ENCODE peak calls at places on chromosomes 13 and 19, in four cellular contexts. One of them, this sample, is unnamed.

GRCh38 chr13:87355451-87355850 is 315.7 kb upstream of the SLITRK5 start:
- DNase-seq in GM12865: no peak
- DNase-seq in PC-9: no peak
- DNase-seq in adipocyte: no peak
- DNase-seq in this sample: no peak

GRCh38 chr13:101382086-101382485 is 34.2 kb downstream of the NALCN start:
- DNase-seq in GM12865: no peak
- DNase-seq in PC-9: no peak
- DNase-seq in adipocyte: peak
- DNase-seq in this sample: no peak

GRCh38 chr19:927707-928401 is 2.0 kb downstream of the ARID3A start:
- DNase-seq in GM12865: no peak
- DNase-seq in PC-9: no peak
- DNase-seq in adipocyte: peak
- DNase-seq in this sample: no peak

GRCh38 chr19:28764066-28764465 is 448.9 kb downstream of the UQCRFS1 start:
- DNase-seq in GM12865: no peak
- DNase-seq in PC-9: no peak
- DNase-seq in adipocyte: no peak
- DNase-seq in this sample: no peak

GRCh38 chr13:97120976-97121375 is 101.2 kb upstream of the MBNL2 start:
- DNase-seq in GM12865: no peak
- DNase-seq in PC-9: peak
- DNase-seq in adipocyte: no peak
- DNase-seq in this sample: no peak

GRCh38 chr13:30268673-30269072 is 38.7 kb downstream of the KATNAL1 start:
- DNase-seq in GM12865: peak
- DNase-seq in PC-9: no peak
- DNase-seq in adipocyte: peak
- DNase-seq in this sample: no peak

GRCh38 chr19:13053761-13054604 is 48.7 kb downstream of the LYL1 start:
- DNase-seq in GM12865: no peak
- DNase-seq in PC-9: peak
- DNase-seq in adipocyte: peak
- DNase-seq in this sample: no peak

GRCh38 chr13:52599037-52599852 is 43.0 kb upstream of the HNRNPA1L2 start:
- DNase-seq in GM12865: peak
- DNase-seq in PC-9: no peak
- DNase-seq in adipocyte: peak
- DNase-seq in this sample: no peak

GRCh38 chr13:43269037-43269476 is 245.7 kb downstream of the DNAJC15 start:
- DNase-seq in GM12865: no peak
- DNase-seq in PC-9: peak
- DNase-seq in adipocyte: peak
- DNase-seq in this sample: no peak

GRCh38 chr19:30135358-30135757 is 193.3 kb downstream of the URI1 start:
- DNase-seq in GM12865: no peak
- DNase-seq in PC-9: no peak
- DNase-seq in adipocyte: no peak
- DNase-seq in this sample: no peak

GRCh38 chr13:84132491-84132890 is 250.2 kb upstream of the SLITRK1 start:
- DNase-seq in GM12865: no peak
- DNase-seq in PC-9: no peak
- DNase-seq in adipocyte: no peak
- DNase-seq in this sample: no peak

GRCh38 chr13:71727036-71727435 is 140.0 kb downstream of the DACH1 start:
- DNase-seq in GM12865: no peak
- DNase-seq in PC-9: no peak
- DNase-seq in adipocyte: no peak
- DNase-seq in this sample: no peak

GRCh38 chr19:3061214-3062161 is 807 bp downstream of the TLE5 start:
- DNase-seq in GM12865: peak
- DNase-seq in PC-9: no peak
- DNase-seq in adipocyte: peak
- DNase-seq in this sample: peak

GRCh38 chr19:55620410-55620809 is 4.0 kb downstream of the ZNF784 start:
- DNase-seq in GM12865: no peak
- DNase-seq in PC-9: no peak
- DNase-seq in adipocyte: no peak
- DNase-seq in this sample: no peak

GRCh38 chr19:42528354-42529247 is at the start of gene CEACAM1:
- DNase-seq in GM12865: peak
- DNase-seq in PC-9: no peak
- DNase-seq in adipocyte: no peak
- DNase-seq in this sample: peak

GRCh38 chr13:87884874-87885273 is 213.7 kb downstream of the SLITRK5 start:
- DNase-seq in GM12865: no peak
- DNase-seq in PC-9: no peak
- DNase-seq in adipocyte: no peak
- DNase-seq in this sample: no peak

GRCh38 chr13:100565291-100565690 is 23.3 kb downstream of the GGACT start:
- DNase-seq in GM12865: peak
- DNase-seq in PC-9: no peak
- DNase-seq in adipocyte: no peak
- DNase-seq in this sample: no peak

GRCh38 chr13:59684105-59684504 is 479.6 kb downstream of the DIAPH3 start:
- DNase-seq in GM12865: no peak
- DNase-seq in PC-9: no peak
- DNase-seq in adipocyte: no peak
- DNase-seq in this sample: no peak

GRCh38 chr13:109145631-109146030 is 516.2 kb downstream of the MYO16 start:
- DNase-seq in GM12865: peak
- DNase-seq in PC-9: peak
- DNase-seq in adipocyte: peak
- DNase-seq in this sample: no peak

GRCh38 chr19:1251503-1252220 is 3.3 kb downstream of the MIDN start:
- DNase-seq in GM12865: no peak
- DNase-seq in PC-9: peak
- DNase-seq in adipocyte: no peak
- DNase-seq in this sample: peak

GRCh38 chr13:48680756-48681392 is 27.1 kb downstream of the CYSLTR2 start:
- DNase-seq in GM12865: no peak
- DNase-seq in PC-9: no peak
- DNase-seq in adipocyte: no peak
- DNase-seq in this sample: no peak

GRCh38 chr19:29884044-29884443 is 58.0 kb upstream of the URI1 start:
- DNase-seq in GM12865: no peak
- DNase-seq in PC-9: no peak
- DNase-seq in adipocyte: no peak
- DNase-seq in this sample: no peak

GRCh38 chr19:1645299-1645698 is 7.1 kb downstream of the TCF3 start:
- DNase-seq in GM12865: no peak
- DNase-seq in PC-9: no peak
- DNase-seq in adipocyte: no peak
- DNase-seq in this sample: no peak

GRCh38 chr19:48481191-48481500 is 12.0 kb downstream of the CYTH2 start:
- DNase-seq in GM12865: no peak
- DNase-seq in PC-9: no peak
- DNase-seq in adipocyte: no peak
- DNase-seq in this sample: no peak
- H3K4me3 ChIP-seq in GM12865: peak
- H3K4me3 ChIP-seq in PC-9: no peak
- H3K4me3 ChIP-seq in adipocyte: peak
- H3K4me3 ChIP-seq in this sample: peak

GRCh38 chr19:7597689-7598088 is 2.0 kb downstream of the CAMSAP3 start:
- DNase-seq in GM12865: no peak
- DNase-seq in PC-9: no peak
- DNase-seq in adipocyte: no peak
- DNase-seq in this sample: no peak
- H3K4me3 ChIP-seq in GM12865: no peak
- H3K4me3 ChIP-seq in PC-9: no peak
- H3K4me3 ChIP-seq in adipocyte: no peak
- H3K4me3 ChIP-seq in this sample: no peak

GRCh38 chr19:17579523-17580244 is 24.2 kb downstream of the COLGALT1 start:
- DNase-seq in GM12865: peak
- DNase-seq in PC-9: peak
- DNase-seq in adipocyte: peak
- DNase-seq in this sample: no peak

GRCh38 chr19:17575871-17576757 is 20.7 kb downstream of the COLGALT1 start:
- DNase-seq in GM12865: no peak
- DNase-seq in PC-9: no peak
- DNase-seq in adipocyte: no peak
- DNase-seq in this sample: no peak

GRCh38 chr19:17577698-17578097 is 22.2 kb downstream of the COLGALT1 start:
- DNase-seq in GM12865: no peak
- DNase-seq in PC-9: no peak
- DNase-seq in adipocyte: no peak
- DNase-seq in this sample: no peak

GRCh38 chr19:17580470-17581000 is 25.1 kb downstream of the COLGALT1 start:
- DNase-seq in GM12865: no peak
- DNase-seq in PC-9: no peak
- DNase-seq in adipocyte: no peak
- DNase-seq in this sample: no peak

GRCh38 chr19:17576758-17577532 is 21.5 kb downstream of the COLGALT1 start:
- DNase-seq in GM12865: peak
- DNase-seq in PC-9: peak
- DNase-seq in adipocyte: peak
- DNase-seq in this sample: no peak
- H3K4me3 ChIP-seq in GM12865: no peak
- H3K4me3 ChIP-seq in PC-9: no peak
- H3K4me3 ChIP-seq in adipocyte: no peak
- H3K4me3 ChIP-seq in this sample: no peak

DNA sequence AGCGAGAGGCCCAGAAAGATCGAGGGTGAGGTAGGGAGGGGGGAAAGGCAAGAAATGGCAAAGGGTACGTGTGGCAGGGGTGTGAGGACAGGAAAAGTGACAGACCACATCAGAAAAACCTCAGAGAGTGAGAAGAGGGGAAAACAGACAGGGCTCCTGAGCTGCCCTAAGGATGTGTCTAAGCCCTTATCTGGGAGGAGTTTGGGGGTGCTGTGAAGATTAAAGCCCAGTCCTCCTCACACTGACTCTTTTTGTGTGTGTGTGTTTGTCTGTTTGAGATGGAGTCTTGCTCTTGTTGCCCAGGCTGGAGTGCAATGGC is 703 bp upstream of the PTH2 start:
- DNase-seq in GM12865: no peak
- DNase-seq in PC-9: no peak
- DNase-seq in adipocyte: no peak
- DNase-seq in this sample: peak
- H3K4me3 ChIP-seq in GM12865: no peak
- H3K4me3 ChIP-seq in PC-9: no peak
- H3K4me3 ChIP-seq in adipocyte: no peak
- H3K4me3 ChIP-seq in this sample: peak

GRCh38 chr19:38180071-38180470 is 44.0 kb downstream of the DPF1 start:
- DNase-seq in GM12865: no peak
- DNase-seq in PC-9: no peak
- DNase-seq in adipocyte: no peak
- DNase-seq in this sample: no peak

GRCh38 chr19:38182536-38183210 is 41.3 kb downstream of the DPF1 start:
- DNase-seq in GM12865: no peak
- DNase-seq in PC-9: no peak
- DNase-seq in adipocyte: no peak
- DNase-seq in this sample: no peak

GRCh38 chr19:38184815-38185214 is 39.2 kb downstream of the DPF1 start:
- DNase-seq in GM12865: no peak
- DNase-seq in PC-9: no peak
- DNase-seq in adipocyte: no peak
- DNase-seq in this sample: no peak

GRCh38 chr19:38183227-38183914 is 40.7 kb downstream of the DPF1 start:
- DNase-seq in GM12865: no peak
- DNase-seq in PC-9: no peak
- DNase-seq in adipocyte: no peak
- DNase-seq in this sample: no peak
- H3K4me3 ChIP-seq in GM12865: no peak
- H3K4me3 ChIP-seq in PC-9: no peak
- H3K4me3 ChIP-seq in adipocyte: peak
- H3K4me3 ChIP-seq in this sample: no peak

DNA sequence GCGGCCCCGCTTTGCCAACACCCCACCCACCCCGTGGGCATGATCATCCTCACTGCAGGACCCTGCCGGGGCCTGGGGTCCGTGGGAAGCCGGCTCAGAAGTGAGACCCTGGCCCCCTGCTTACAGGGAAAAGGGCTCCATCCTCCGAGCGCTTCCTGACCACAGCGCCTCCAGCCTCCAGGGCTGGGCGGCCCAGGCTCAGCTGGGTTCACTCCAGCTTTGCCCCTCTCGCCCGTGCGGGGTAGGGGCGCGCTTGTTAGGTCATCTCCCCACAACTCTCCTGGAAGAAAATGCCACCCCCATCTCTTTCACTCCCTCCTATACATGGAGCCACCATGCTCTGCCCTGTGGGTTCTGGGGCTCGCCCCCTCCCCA is 6.6 kb upstream of the C1QTNF9B start:
- DNase-seq in GM12865: no peak
- DNase-seq in PC-9: no peak
- DNase-seq in adipocyte: no peak
- DNase-seq in this sample: no peak
- H3K4me3 ChIP-seq in GM12865: no peak
- H3K4me3 ChIP-seq in PC-9: no peak
- H3K4me3 ChIP-seq in adipocyte: no peak
- H3K4me3 ChIP-seq in this sample: no peak

GRCh38 chr19:44051654-44052402 is at the start of gene ZNF223:
- DNase-seq in GM12865: peak
- DNase-seq in PC-9: peak
- DNase-seq in adipocyte: peak
- DNase-seq in this sample: peak

GRCh38 chr19:44055870-44056269 is 4.0 kb downstream of the ZNF223 start:
- DNase-seq in GM12865: no peak
- DNase-seq in PC-9: no peak
- DNase-seq in adipocyte: no peak
- DNase-seq in this sample: no peak

GRCh38 chr19:44050740-44051653 is 839 bp upstream of the ZNF223 start:
- DNase-seq in GM12865: no peak
- DNase-seq in PC-9: peak
- DNase-seq in adipocyte: peak
- DNase-seq in this sample: no peak
- H3K4me3 ChIP-seq in GM12865: no peak
- H3K4me3 ChIP-seq in PC-9: peak
- H3K4me3 ChIP-seq in adipocyte: peak
- H3K4me3 ChIP-seq in this sample: peak

DNA sequence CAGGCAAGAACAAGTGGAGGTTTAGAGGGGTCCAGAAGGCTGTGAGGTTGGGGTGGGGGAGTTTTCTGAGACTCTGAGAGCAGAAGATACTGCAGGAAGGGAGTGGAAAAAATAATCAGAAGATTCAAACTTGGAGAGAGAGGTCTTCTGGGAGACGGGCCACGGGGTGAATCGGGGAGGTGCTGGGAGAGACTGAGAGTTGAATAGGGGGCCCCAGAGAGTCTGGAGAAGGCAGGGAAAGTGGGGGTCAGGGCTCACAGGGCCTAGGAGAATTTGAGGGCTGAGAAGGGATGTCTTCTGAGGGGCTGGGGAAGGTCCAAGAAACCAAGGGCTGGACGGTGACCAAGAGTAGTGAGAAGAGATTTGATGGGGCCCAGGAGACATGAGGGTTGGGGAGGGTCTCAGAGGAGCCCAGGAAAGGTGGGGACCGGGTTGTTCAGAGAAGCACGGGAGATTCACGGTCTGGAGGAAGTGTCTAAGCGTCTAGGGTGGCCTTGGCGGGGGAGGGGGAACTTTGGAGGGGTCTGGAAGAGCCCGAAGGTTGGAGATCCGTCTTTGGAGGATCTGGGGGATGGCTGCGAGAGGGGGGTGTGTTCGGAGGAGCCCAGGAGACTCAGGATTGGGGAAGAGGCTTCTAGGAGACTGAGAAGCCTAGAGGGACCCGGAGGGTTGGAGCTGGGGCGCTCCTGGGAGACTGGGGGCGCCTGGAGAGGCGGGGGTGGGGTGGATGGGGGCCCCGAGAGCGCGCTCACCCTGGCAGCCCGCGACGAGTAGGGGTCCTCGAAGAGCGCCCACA is 1.5 kb downstream of the KCNC3 start:
- DNase-seq in GM12865: no peak
- DNase-seq in PC-9: no peak
- DNase-seq in adipocyte: no peak
- DNase-seq in this sample: no peak
- H3K4me3 ChIP-seq in GM12865: peak
- H3K4me3 ChIP-seq in PC-9: no peak
- H3K4me3 ChIP-seq in adipocyte: no peak
- H3K4me3 ChIP-seq in this sample: no peak

This sample was measured in CD4-positive, alpha-beta memory T cell.